ENCODE peak calls at places on chromosomes 4 and X, in five cellular contexts. One of them, this sample, is unnamed. For H3K4me1, the result is how much of the 10 kb centered on the place peaks cover.

GRCh38 chrX:50617183-50617582 is 146.6 kb upstream of the DGKK start:
- DNase-seq in tibial nerve: no peak
- DNase-seq in stomach: no peak
- DNase-seq in pancreas: no peak
- DNase-seq in neural progenitor cell: no peak
- DNase-seq in this sample: no peak

GRCh38 chrX:136880003-136880451 is 498 bp downstream of the RBMX start:
- DNase-seq in pancreas: no peak
- DNase-seq in stomach: no peak
- DNase-seq in neural progenitor cell: peak
- DNase-seq in tibial nerve: peak
- DNase-seq in this sample: peak

GRCh38 chr4:129140521-129140920 is 44.6 kb downstream of the C4orf33 start:
- DNase-seq in pancreas: no peak
- DNase-seq in neural progenitor cell: no peak
- DNase-seq in tibial nerve: no peak
- DNase-seq in stomach: no peak
- DNase-seq in this sample: no peak

GRCh38 chr4:56787380-56787779 is 34.1 kb downstream of the SPINK2 start:
- DNase-seq in stomach: no peak
- DNase-seq in pancreas: no peak
- DNase-seq in tibial nerve: no peak
- DNase-seq in neural progenitor cell: peak
- DNase-seq in this sample: no peak

GRCh38 chrX:136255543-136255942 is 4.3 kb upstream of the MAP7D3 start:
- DNase-seq in tibial nerve: peak
- DNase-seq in pancreas: no peak
- DNase-seq in stomach: no peak
- DNase-seq in neural progenitor cell: no peak
- DNase-seq in this sample: no peak

GRCh38 chrX:132612990-132613564 is 124.2 kb upstream of the MBNL3 start:
- DNase-seq in pancreas: peak
- DNase-seq in tibial nerve: peak
- DNase-seq in stomach: peak
- DNase-seq in neural progenitor cell: peak
- DNase-seq in this sample: peak

GRCh38 chrX:7170903-7171302 is 22.9 kb upstream of the PUDP start:
- DNase-seq in pancreas: no peak
- DNase-seq in tibial nerve: no peak
- DNase-seq in stomach: peak
- DNase-seq in neural progenitor cell: no peak
- DNase-seq in this sample: no peak

GRCh38 chr4:121696641-121697461 is at the start of gene ANXA5:
- DNase-seq in tibial nerve: peak
- DNase-seq in stomach: peak
- DNase-seq in neural progenitor cell: peak
- DNase-seq in pancreas: peak
- DNase-seq in this sample: peak

GRCh38 chr4:721261-722171 is 15.9 kb downstream of the PCGF3 start:
- DNase-seq in stomach: no peak
- DNase-seq in tibial nerve: no peak
- DNase-seq in pancreas: no peak
- DNase-seq in neural progenitor cell: no peak
- DNase-seq in this sample: no peak

GRCh38 chr4:152408514-152409327 is 127.2 kb downstream of the FBXW7 start:
- DNase-seq in tibial nerve: no peak
- DNase-seq in neural progenitor cell: peak
- DNase-seq in stomach: no peak
- DNase-seq in pancreas: no peak
- DNase-seq in this sample: no peak

GRCh38 chr4:726235-726787 is 20.7 kb downstream of the PCGF3 start:
- DNase-seq in neural progenitor cell: no peak
- DNase-seq in pancreas: no peak
- DNase-seq in stomach: no peak
- DNase-seq in tibial nerve: no peak
- DNase-seq in this sample: no peak

GRCh38 chr4:147683172-147683571 is 791 bp downstream of the PRMT9 start:
- DNase-seq in stomach: no peak
- DNase-seq in tibial nerve: peak
- DNase-seq in neural progenitor cell: peak
- DNase-seq in pancreas: no peak
- DNase-seq in this sample: no peak

GRCh38 chr4:4203688-4204400 is 22.9 kb downstream of the OTOP1 start:
- DNase-seq in pancreas: no peak
- DNase-seq in neural progenitor cell: no peak
- DNase-seq in tibial nerve: no peak
- DNase-seq in stomach: no peak
- DNase-seq in this sample: no peak

GRCh38 chrX:19535481-19535880 is 20.2 kb upstream of the MAP3K15 start:
- DNase-seq in tibial nerve: no peak
- DNase-seq in pancreas: no peak
- DNase-seq in neural progenitor cell: peak
- DNase-seq in stomach: no peak
- DNase-seq in this sample: no peak

GRCh38 chr4:100268807-100269206 is 78.5 kb upstream of the DDIT4L start:
- DNase-seq in tibial nerve: no peak
- DNase-seq in stomach: no peak
- DNase-seq in pancreas: no peak
- DNase-seq in neural progenitor cell: no peak
- DNase-seq in this sample: no peak

GRCh38 chr4:4837316-4837715 is 22.1 kb upstream of the MSX1 start:
- DNase-seq in neural progenitor cell: no peak
- DNase-seq in tibial nerve: no peak
- DNase-seq in pancreas: no peak
- DNase-seq in stomach: no peak
- DNase-seq in this sample: no peak

GRCh38 chrX:132603700-132604286 is 115.0 kb upstream of the MBNL3 start:
- DNase-seq in neural progenitor cell: no peak
- DNase-seq in stomach: no peak
- DNase-seq in tibial nerve: no peak
- DNase-seq in pancreas: no peak
- DNase-seq in this sample: no peak

GRCh38 chrX:9955506-9955905 is 11.7 kb upstream of the CLDN34 start:
- DNase-seq in pancreas: no peak
- DNase-seq in neural progenitor cell: no peak
- DNase-seq in stomach: no peak
- DNase-seq in tibial nerve: no peak
- DNase-seq in this sample: no peak

GRCh38 chrX:6363193-6363592 is 134.5 kb upstream of the NLGN4X start:
- DNase-seq in stomach: no peak
- DNase-seq in neural progenitor cell: no peak
- DNase-seq in tibial nerve: no peak
- DNase-seq in pancreas: no peak
- DNase-seq in this sample: no peak

GRCh38 chr4:185283723-185284122 is 74.3 kb downstream of the SNX25 start:
- DNase-seq in neural progenitor cell: no peak
- DNase-seq in stomach: no peak
- DNase-seq in pancreas: no peak
- DNase-seq in tibial nerve: no peak
- DNase-seq in this sample: no peak

GRCh38 chr4:48968814-48969213 is 17.3 kb upstream of the CWH43 start:
- DNase-seq in pancreas: no peak
- DNase-seq in neural progenitor cell: no peak
- DNase-seq in tibial nerve: no peak
- DNase-seq in stomach: no peak
- DNase-seq in this sample: no peak

GRCh38 chr4:41701961-41702360 is 46.6 kb downstream of the PHOX2B start:
- DNase-seq in neural progenitor cell: no peak
- DNase-seq in pancreas: no peak
- DNase-seq in stomach: no peak
- DNase-seq in tibial nerve: no peak
- DNase-seq in this sample: no peak

GRCh38 chrX:124086411-124086810 is 124.9 kb downstream of the STAG2 start:
- DNase-seq in tibial nerve: no peak
- DNase-seq in pancreas: no peak
- DNase-seq in stomach: no peak
- DNase-seq in neural progenitor cell: no peak
- DNase-seq in this sample: no peak

GRCh38 chr4:15003441-15003890 is 1.2 kb downstream of the CPEB2 start:
- DNase-seq in tibial nerve: no peak
- DNase-seq in stomach: peak
- DNase-seq in neural progenitor cell: peak
- DNase-seq in pancreas: peak
- DNase-seq in this sample: peak

GRCh38 chrX:136839196-136839595 is 41.3 kb downstream of the RBMX start:
- DNase-seq in pancreas: no peak
- DNase-seq in tibial nerve: no peak
- DNase-seq in neural progenitor cell: no peak
- DNase-seq in stomach: no peak
- DNase-seq in this sample: no peak

GRCh38 chrX:9204560-9204959 is 170.6 kb upstream of the FAM9B start:
- DNase-seq in pancreas: no peak
- DNase-seq in neural progenitor cell: no peak
- DNase-seq in stomach: no peak
- DNase-seq in tibial nerve: no peak
- DNase-seq in this sample: no peak

GRCh38 chr4:163166041-163166579 is 580 bp downstream of the NAF1 start:
- DNase-seq in tibial nerve: peak
- DNase-seq in pancreas: peak
- DNase-seq in neural progenitor cell: peak
- DNase-seq in stomach: peak
- DNase-seq in this sample: peak

GRCh38 chrX:39238017-39238416 is 436.8 kb downstream of the MID1IP1 start:
- DNase-seq in neural progenitor cell: no peak
- DNase-seq in pancreas: no peak
- DNase-seq in stomach: no peak
- DNase-seq in tibial nerve: no peak
- DNase-seq in this sample: no peak

GRCh38 chr4:92387459-92388069 is 83.8 kb downstream of the GRID2 start:
- DNase-seq in neural progenitor cell: peak
- DNase-seq in tibial nerve: peak
- DNase-seq in pancreas: no peak
- DNase-seq in stomach: no peak
- DNase-seq in this sample: no peak

DNA sequence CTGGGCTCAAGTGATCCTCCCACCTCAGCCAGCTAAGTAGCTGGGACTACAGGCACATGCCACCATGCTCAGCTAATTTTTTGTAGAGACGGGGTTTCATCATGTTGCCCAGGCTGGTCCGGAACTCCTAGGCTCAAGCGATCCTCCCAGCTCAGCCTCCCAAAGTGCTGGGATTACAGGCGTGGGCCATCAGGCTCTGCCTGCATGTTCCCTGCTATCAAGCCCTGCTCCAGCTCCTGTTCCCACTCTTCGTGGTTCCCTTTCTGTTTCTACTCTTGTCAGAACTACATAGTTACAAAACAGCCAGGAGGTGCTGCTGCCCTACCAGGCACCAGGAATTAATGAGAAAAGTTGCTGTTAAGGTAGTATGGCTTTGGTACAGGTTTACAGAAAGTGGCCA is 8.7 kb downstream of the TIMP1 start:
- DNase-seq in tibial nerve: no peak
- DNase-seq in stomach: no peak
- DNase-seq in pancreas: no peak
- DNase-seq in neural progenitor cell: no peak
- DNase-seq in this sample: no peak
- H3K4me1 ChIP-seq in tibial nerve: under half
- H3K4me1 ChIP-seq in stomach: under half
- H3K4me1 ChIP-seq in pancreas: under half
- H3K4me1 ChIP-seq in neural progenitor cell: under half
- H3K4me1 ChIP-seq in this sample: under half

DNA sequence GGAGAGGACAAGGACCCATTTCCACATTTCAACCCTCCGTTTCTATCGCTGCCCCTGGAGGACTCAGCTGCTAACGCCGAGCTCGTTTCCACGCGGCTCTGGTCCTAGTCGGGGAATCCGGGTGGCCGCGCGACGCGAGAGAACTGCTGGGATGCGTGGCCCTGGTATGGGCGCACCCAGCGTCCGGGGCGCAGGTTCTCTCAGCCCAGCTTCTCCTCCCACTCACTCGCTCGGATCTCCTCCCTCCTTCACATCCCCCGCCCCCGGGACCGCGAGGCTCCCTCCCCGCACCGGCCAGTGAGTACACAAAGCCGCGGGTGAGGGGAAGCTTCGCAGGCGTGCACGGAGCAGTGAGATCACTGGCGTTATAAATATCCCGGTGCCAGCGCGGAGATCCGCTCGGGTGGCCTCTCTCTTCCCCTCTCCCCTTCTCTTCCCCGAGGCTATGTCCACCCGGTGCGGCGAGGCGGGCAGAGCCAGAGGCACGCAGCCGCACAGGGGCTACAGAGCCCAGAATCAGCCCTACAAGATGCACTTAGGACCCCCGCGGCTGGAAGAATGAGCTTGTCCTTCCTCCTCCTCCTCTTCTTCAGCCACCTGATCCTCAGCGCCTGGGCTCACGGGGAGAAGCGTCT is at the start of gene FGF5:
- DNase-seq in neural progenitor cell: peak
- DNase-seq in tibial nerve: peak
- DNase-seq in stomach: no peak
- DNase-seq in pancreas: peak
- DNase-seq in this sample: peak
- H3K4me3 ChIP-seq in neural progenitor cell: peak
- H3K4me3 ChIP-seq in tibial nerve: peak
- H3K4me3 ChIP-seq in stomach: peak
- H3K4me3 ChIP-seq in pancreas: no peak
- H3K4me3 ChIP-seq in this sample: peak

GRCh38 chr4:139581096-139581495 is 25.1 kb upstream of the SETD7 start:
- DNase-seq in tibial nerve: no peak
- DNase-seq in stomach: no peak
- DNase-seq in neural progenitor cell: no peak
- DNase-seq in pancreas: no peak
- DNase-seq in this sample: no peak

GRCh38 chr4:139582044-139582443 is 26.0 kb upstream of the SETD7 start:
- DNase-seq in pancreas: no peak
- DNase-seq in stomach: no peak
- DNase-seq in neural progenitor cell: no peak
- DNase-seq in tibial nerve: no peak
- DNase-seq in this sample: no peak

GRCh38 chr4:139575072-139575471 is 19.1 kb upstream of the SETD7 start:
- DNase-seq in pancreas: no peak
- DNase-seq in stomach: no peak
- DNase-seq in neural progenitor cell: no peak
- DNase-seq in tibial nerve: no peak
- DNase-seq in this sample: no peak

GRCh38 chr4:139574641-139575040 is 18.6 kb upstream of the SETD7 start:
- DNase-seq in pancreas: no peak
- DNase-seq in neural progenitor cell: no peak
- DNase-seq in stomach: no peak
- DNase-seq in tibial nerve: no peak
- DNase-seq in this sample: no peak

GRCh38 chr4:139576219-139576618 is 20.2 kb upstream of the SETD7 start:
- DNase-seq in tibial nerve: no peak
- DNase-seq in pancreas: no peak
- DNase-seq in neural progenitor cell: no peak
- DNase-seq in stomach: no peak
- DNase-seq in this sample: no peak
- H3K4me1 ChIP-seq in tibial nerve: under half
- H3K4me1 ChIP-seq in pancreas: under half
- H3K4me1 ChIP-seq in neural progenitor cell: under half
- H3K4me1 ChIP-seq in stomach: under half
- H3K4me1 ChIP-seq in this sample: under half

DNA sequence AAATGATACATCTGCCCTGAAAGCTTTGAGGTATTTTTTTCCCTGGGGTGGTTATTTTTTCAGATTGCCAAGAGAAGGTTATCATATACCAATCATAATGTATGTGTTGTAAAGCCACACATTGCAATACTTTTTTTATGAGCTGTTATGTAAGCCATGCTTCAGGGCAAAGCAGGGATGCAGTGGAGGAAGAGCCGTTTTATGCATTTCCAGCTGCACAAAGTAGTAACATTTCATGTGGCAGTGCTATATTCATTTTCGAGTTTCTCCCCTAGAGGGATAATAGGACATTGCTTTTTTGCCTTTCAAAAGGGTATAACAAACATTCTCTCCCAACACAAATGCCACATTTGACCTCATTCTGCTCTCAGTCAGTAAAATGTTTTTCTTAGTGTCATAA is 68.5 kb downstream of the GALNT7 start:
- DNase-seq in tibial nerve: no peak
- DNase-seq in neural progenitor cell: no peak
- DNase-seq in pancreas: no peak
- DNase-seq in stomach: no peak
- DNase-seq in this sample: no peak
- H3K4me3 ChIP-seq in tibial nerve: no peak
- H3K4me3 ChIP-seq in neural progenitor cell: no peak
- H3K4me3 ChIP-seq in pancreas: no peak
- H3K4me3 ChIP-seq in stomach: no peak
- H3K4me3 ChIP-seq in this sample: no peak

This sample was measured in upper lobe of right lung.